ENCODE peak calls at places on chromosomes 13 and 19, in six cellular contexts. P is brain microvascular endothelial cell; F is dorsolateral prefrontal cortex; Q is A549; K is esophagus squamous epithelium; H is CD4-positive, alpha-beta T cell. B is an unnamed sample.

GRCh38 chr13:73059460-73060250 is 850 bp downstream of the KLF5 start:
- DNase-seq in P (no peak), F (no peak), Q (no peak), K (no peak), H (peak), B (no peak)

GRCh38 chr13:88063741-88064140 is 392.6 kb downstream of the SLITRK5 start:
- DNase-seq in P (no peak), F (no peak), Q (no peak), K (no peak), H (no peak), B (no peak)

GRCh38 chr13:47474326-47474725 is 526.7 kb downstream of the SUCLA2 start:
- DNase-seq in P (no peak), F (no peak), Q (no peak), K (no peak), H (no peak), B (no peak)

GRCh38 chr13:74070513-74070912 is 63.7 kb downstream of the KLF12 start:
- DNase-seq in P (no peak), F (no peak), Q (no peak), K (no peak), H (no peak), B (no peak)

GRCh38 chr13:99281811-99282263 is 23.7 kb upstream of the GPR18 start:
- DNase-seq in P (no peak), F (no peak), Q (no peak), K (no peak), H (peak), B (no peak)

GRCh38 chr13:21528616-21529015 is 69.5 kb upstream of the ZDHHC20 start:
- DNase-seq in P (peak), F (no peak), Q (no peak), K (no peak), H (no peak), B (no peak)

GRCh38 chr13:50309872-50310594 is 294.8 kb downstream of the KCNRG start:
- DNase-seq in P (no peak), F (no peak), Q (no peak), K (no peak), H (no peak), B (no peak)

GRCh38 chr19:3459322-3459881 is 20.9 kb downstream of the SMIM24 start:
- DNase-seq in P (peak), F (peak), Q (peak), K (no peak), H (no peak), B (peak)

GRCh38 chr13:95485045-95485517 is 67.4 kb upstream of the CLDN10 start:
- DNase-seq in P (peak), F (no peak), Q (peak), K (no peak), H (no peak), B (no peak)

GRCh38 chr13:52846567-52847321 is 1.7 kb downstream of the PCDH8 start:
- DNase-seq in P (no peak), F (peak), Q (no peak), K (no peak), H (no peak), B (peak)

GRCh38 chr13:97856001-97856675 is 97.3 kb upstream of the IPO5 start:
- DNase-seq in P (no peak), F (no peak), Q (no peak), K (no peak), H (no peak), B (no peak)

GRCh38 chr13:82698383-82698782 is 1183.9 kb downstream of the SLITRK1 start:
- DNase-seq in P (no peak), F (no peak), Q (no peak), K (no peak), H (no peak), B (no peak)

GRCh38 chr13:82701021-82701420 is 1181.3 kb downstream of the SLITRK1 start:
- DNase-seq in P (no peak), F (no peak), Q (no peak), K (no peak), H (no peak), B (no peak)

GRCh38 chr13:82698941-82699340 is 1183.3 kb downstream of the SLITRK1 start:
- DNase-seq in P (no peak), F (no peak), Q (no peak), K (no peak), H (no peak), B (no peak)

GRCh38 chr13:82702513-82702912 is 1179.8 kb downstream of the SLITRK1 start:
- DNase-seq in P (no peak), F (no peak), Q (no peak), K (no peak), H (no peak), B (no peak)
- TF ChIP-seq CTCF in P (no peak), F (no peak), Q (no peak), K (no peak), H (no peak), B (no peak)

GRCh38 chr19:30602661-30603322 is 230.6 kb downstream of the ZNF536 start:
- DNase-seq in P (no peak), F (no peak), Q (no peak), K (no peak), H (no peak), B (no peak)
- H3K27ac ChIP-seq in P (no peak), F (no peak), Q (no peak), K (no peak), H (no peak), B (no peak)

DNA sequence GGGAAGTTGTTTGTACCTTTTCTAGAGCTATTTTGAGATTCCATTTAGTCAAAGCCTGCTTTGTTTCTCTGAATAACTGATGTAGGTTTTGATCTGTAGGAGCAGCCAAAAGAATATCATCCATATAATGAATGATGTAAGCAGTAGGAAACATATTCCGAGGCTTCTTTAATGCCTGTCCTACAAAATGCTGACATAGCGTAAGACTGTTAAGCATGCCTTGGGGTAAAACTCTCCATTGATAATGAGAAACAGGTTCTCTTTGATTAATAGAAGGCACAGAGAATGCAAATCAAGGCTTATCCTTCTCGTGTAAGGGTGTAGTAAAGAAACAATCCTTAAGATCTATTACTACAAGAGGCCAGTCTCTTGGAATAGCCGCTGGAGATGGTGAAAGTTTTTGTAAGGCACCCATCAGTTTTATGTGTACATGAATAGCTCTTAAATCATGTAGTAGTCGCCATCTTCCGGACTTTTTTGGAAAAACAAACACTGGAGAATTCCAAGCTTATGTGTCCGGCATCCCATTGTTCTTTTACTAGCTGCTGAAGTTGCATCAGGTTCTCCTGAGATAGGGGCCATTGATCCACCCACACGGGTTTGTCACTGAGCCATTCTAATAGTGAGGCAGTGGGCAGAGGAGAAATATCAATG is 13.5 kb downstream of the FPR3 start:
- DNase-seq in P (no peak), F (no peak), Q (peak), K (no peak), H (no peak), B (no peak)
- TF ChIP-seq CTCF in P (no peak), F (no peak), Q (peak), K (no peak), H (no peak), B (no peak)

DNA sequence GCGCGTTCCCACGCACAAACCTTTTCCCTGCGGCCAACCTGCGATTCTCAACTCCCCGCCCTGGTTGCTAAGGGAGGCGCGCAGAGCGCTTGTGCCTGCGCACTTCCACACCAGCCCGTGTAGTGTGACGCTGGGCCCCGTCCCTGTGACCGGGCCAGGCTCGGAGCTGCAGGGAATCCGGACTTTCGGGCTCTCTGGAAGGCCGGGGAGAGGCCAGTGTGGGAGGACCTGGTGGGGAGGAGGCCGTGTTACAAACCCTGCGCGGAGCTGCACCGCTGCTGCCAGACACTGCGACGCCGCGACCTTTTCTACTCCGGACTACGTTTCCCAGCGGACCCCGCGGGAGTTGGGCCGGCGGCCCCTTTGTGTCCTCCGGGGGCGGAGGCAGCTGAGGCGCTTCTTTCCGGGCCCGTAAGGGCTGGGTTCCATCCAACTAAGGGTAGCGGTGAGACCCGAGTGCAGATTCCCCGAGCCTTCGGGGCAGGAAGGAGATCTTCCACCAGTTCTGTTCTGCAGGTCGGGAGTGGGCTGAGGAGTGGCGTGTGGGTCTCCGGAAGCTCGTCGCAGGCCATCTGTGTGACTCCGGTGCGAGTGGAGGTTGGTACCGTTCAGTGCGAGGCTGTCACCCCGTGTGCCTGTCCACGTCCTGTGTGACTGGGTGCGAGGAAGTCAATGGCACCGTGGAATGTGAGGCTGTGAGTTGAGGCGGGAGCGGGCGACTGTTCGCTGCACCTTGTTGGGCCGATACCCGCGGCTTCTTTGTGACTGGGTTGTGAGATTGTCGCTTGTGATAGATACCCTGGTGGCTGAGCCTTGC is at the start of gene ZNF570:
- DNase-seq in P (peak), F (peak), Q (peak), K (peak), H (peak), B (peak)
- H3K27ac ChIP-seq in P (peak), F (peak), Q (peak), K (peak), H (peak), B (peak)

GRCh38 chr13:30129411-30129810 is 177.9 kb downstream of the KATNAL1 start:
- DNase-seq in P (no peak), F (no peak), Q (no peak), K (no peak), H (no peak), B (no peak)

GRCh38 chr13:30128095-30128494 is 179.3 kb downstream of the KATNAL1 start:
- DNase-seq in P (no peak), F (no peak), Q (no peak), K (no peak), H (no peak), B (no peak)

GRCh38 chr13:30126903-30127428 is 180.4 kb downstream of the KATNAL1 start:
- DNase-seq in P (no peak), F (no peak), Q (no peak), K (no peak), H (no peak), B (no peak)

GRCh38 chr13:30125422-30126073 is 181.8 kb downstream of the KATNAL1 start:
- DNase-seq in P (peak), F (no peak), Q (peak), K (no peak), H (no peak), B (no peak)

GRCh38 chr13:30128591-30128990 is 178.8 kb downstream of the KATNAL1 start:
- DNase-seq in P (no peak), F (no peak), Q (no peak), K (no peak), H (no peak), B (no peak)
- TF ChIP-seq CTCF in P (no peak), F (no peak), Q (no peak), K (no peak), H (no peak), B (no peak)

GRCh38 chr19:35065574-35065973 is 24.1 kb downstream of the HPN start:
- DNase-seq in P (no peak), F (no peak), Q (no peak), K (no peak), H (no peak), B (no peak)

GRCh38 chr19:35068941-35069634 is 27.6 kb downstream of the HPN start:
- DNase-seq in P (no peak), F (no peak), Q (no peak), K (no peak), H (no peak), B (no peak)

GRCh38 chr19:35066121-35066520 is 24.6 kb downstream of the HPN start:
- DNase-seq in P (no peak), F (no peak), Q (no peak), K (no peak), H (no peak), B (no peak)

GRCh38 chr19:35063940-35064818 is 22.7 kb downstream of the HPN start:
- DNase-seq in P (peak), F (no peak), Q (peak), K (no peak), H (no peak), B (no peak)

DNA sequence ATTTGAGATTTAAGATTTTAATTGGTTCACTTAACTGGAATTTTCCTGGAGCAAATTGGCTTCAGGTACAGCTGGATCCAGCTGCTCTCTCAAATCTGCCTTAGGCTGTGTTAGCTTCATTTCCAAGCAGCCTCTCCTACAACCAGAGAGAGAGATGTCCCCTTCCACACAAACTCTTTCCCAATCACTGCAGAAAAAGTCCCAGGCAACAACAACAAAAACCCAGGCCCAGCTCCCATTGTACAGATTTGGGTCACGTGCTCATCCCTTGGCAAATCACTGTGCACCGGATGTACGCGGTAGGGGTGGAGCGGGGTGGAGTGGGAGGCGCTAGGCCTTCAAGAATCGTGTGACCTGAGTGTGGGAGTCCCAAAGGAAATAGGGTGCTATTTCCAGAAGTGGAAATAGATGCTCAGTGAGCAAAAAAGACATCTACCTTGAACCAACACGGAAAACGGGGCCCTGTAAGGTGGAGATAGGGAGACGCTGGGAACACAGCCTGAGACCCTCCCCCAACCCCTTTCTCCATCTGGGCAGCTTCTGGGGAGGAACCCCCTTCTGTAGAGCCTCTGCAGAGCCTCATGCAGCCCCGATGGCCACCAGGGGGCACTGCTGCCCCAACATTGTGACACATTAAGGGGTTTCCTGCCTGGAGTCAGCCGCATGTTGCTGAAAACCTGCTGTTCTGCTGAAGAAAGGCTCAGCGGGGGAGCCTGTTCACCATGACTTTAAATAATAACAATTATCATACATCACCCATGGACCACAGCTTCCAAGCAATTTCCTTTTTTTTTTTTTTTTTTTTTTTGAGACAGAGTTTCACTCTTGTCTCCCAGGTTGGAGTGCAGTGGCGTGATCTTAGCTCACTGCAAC is 25.4 kb downstream of the HPN start:
- DNase-seq in P (peak), F (peak), Q (peak), K (peak), H (peak), B (peak)
- H3K27ac ChIP-seq in P (no peak), F (peak), Q (no peak), K (no peak), H (no peak), B (no peak)

DNA sequence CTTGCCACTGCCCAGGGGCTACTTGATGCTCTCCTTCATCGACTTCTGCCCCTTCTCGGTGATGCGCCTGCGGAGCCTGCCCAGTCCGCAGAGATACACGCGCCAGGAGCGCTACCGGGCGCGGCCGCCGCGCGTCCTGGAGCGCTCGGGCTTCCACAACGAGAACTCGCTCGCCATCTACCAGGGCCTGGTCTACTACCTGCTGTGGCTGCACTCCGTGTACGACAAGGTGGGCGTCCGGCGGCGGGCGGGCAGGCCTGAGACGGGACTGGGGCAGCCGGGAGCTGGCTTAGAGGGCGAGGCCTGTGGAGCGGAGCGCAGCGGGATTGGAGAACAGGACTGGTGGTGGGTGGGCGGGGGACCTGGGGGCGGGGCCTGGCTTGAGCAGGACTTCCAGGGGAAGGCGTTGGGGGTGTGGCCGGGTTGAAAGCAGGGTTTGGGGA is 12.7 kb upstream of the PSMD8 start:
- DNase-seq in P (peak), F (peak), Q (peak), K (peak), H (peak), B (peak)
- TF ChIP-seq CTCF in P (peak), F (no peak), Q (no peak), K (peak), H (no peak), B (peak)

GRCh38 chr19:14430712-14431111 is 2.4 kb upstream of the PKN1 start:
- DNase-seq in P (no peak), F (no peak), Q (no peak), K (no peak), H (no peak), B (no peak)

GRCh38 chr19:14434543-14435319 is 1.6 kb downstream of the PKN1 start:
- DNase-seq in P (peak), F (no peak), Q (peak), K (no peak), H (no peak), B (no peak)

GRCh38 chr19:14433454-14434156 is 499 bp downstream of the PKN1 start:
- DNase-seq in P (no peak), F (no peak), Q (no peak), K (no peak), H (peak), B (peak)

GRCh38 chr19:14434157-14434501 is 1.0 kb downstream of the PKN1 start:
- DNase-seq in P (no peak), F (no peak), Q (no peak), K (no peak), H (no peak), B (no peak)

DNA sequence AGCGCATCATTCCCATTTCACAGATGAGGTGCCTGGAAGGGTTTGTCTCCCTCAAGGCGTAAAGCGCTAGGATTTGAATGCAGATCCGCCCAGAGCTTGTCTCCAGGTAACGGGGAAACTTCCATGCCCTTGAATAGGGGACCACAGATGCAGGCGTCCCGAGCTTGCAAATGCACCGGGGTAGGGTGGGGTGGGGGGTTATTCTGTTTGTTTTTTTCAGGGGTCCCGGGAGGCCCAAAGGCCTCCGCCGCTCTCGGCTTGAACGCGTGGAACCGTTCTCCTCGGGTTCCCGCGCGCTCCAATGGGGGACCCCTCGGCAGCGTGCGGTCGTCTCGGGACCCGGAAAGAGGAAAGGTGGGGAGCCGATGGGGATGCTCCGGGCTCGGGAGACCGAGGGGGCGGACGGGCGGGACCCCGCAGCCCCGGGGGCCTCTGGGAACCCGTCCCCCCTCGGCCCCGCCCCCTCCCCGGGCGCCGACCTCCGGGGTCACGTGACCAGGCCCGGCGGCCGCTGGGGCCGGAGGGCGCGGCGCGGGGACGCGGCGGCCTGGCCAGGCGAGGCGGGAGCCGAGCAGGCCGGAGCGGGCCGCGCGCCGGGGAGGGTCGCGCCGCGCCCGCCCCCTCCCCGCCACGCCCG is at the start of gene PKN1:
- DNase-seq in P (no peak), F (peak), Q (peak), K (no peak), H (no peak), B (peak)
- H3K27ac ChIP-seq in P (peak), F (peak), Q (peak), K (peak), H (peak), B (peak)

GRCh38 chr19:18589380-18590272 is 1.0 kb downstream of the REX1BD start:
- DNase-seq in P (peak), F (no peak), Q (peak), K (no peak), H (peak), B (peak)
- TF ChIP-seq CTCF in P (no peak), F (no peak), Q (no peak), K (peak), H (no peak), B (peak)

GRCh38 chr13:100611678-100612492 is 23.3 kb upstream of the GGACT start:
- DNase-seq in P (no peak), F (no peak), Q (no peak), K (no peak), H (no peak), B (no peak)

GRCh38 chr13:100604909-100605308 is 16.3 kb upstream of the GGACT start:
- DNase-seq in P (no peak), F (no peak), Q (no peak), K (no peak), H (no peak), B (no peak)

GRCh38 chr13:100610399-100611347 is 22.1 kb upstream of the GGACT start:
- DNase-seq in P (no peak), F (no peak), Q (no peak), K (no peak), H (no peak), B (no peak)

GRCh38 chr13:100608906-100609305 is 20.3 kb upstream of the GGACT start:
- DNase-seq in P (peak), F (no peak), Q (no peak), K (no peak), H (no peak), B (peak)
- H3K27ac ChIP-seq in P (no peak), F (peak), Q (no peak), K (no peak), H (no peak), B (peak)

B was measured in Peyer's patch.